ENCODE peak calls at places on chromosome 1, in four cellular contexts. One of them, this sample, is unnamed.

GRCh38 chr1:156766288-156767100 is 841 bp upstream of the PRCC start:
- DNase-seq in fibroblast of the aortic adventitia: no peak
- DNase-seq in left cardiac atrium: no peak
- DNase-seq in WTC11: no peak
- DNase-seq in this sample: peak

GRCh38 chr1:155277070-155277895 is at the start of gene HCN3:
- DNase-seq in fibroblast of the aortic adventitia: peak
- DNase-seq in left cardiac atrium: peak
- DNase-seq in WTC11: peak
- DNase-seq in this sample: peak

GRCh38 chr1:20491178-20491577 is 5.2 kb upstream of the CAMK2N1 start:
- DNase-seq in fibroblast of the aortic adventitia: no peak
- DNase-seq in left cardiac atrium: no peak
- DNase-seq in WTC11: no peak
- DNase-seq in this sample: no peak

GRCh38 chr1:212234431-212235298 is 50.5 kb upstream of the PPP2R5A start:
- DNase-seq in fibroblast of the aortic adventitia: peak
- DNase-seq in left cardiac atrium: peak
- DNase-seq in WTC11: no peak
- DNase-seq in this sample: no peak

GRCh38 chr1:245986404-245987221 is 520.5 kb downstream of the SMYD3 start:
- DNase-seq in fibroblast of the aortic adventitia: peak
- DNase-seq in left cardiac atrium: no peak
- DNase-seq in WTC11: no peak
- DNase-seq in this sample: no peak

GRCh38 chr1:206864939-206865671 is at the start of gene IL20:
- DNase-seq in fibroblast of the aortic adventitia: peak
- DNase-seq in left cardiac atrium: peak
- DNase-seq in WTC11: peak
- DNase-seq in this sample: peak

GRCh38 chr1:77085109-77085508 is 134.1 kb downstream of the PIGK start:
- DNase-seq in fibroblast of the aortic adventitia: no peak
- DNase-seq in left cardiac atrium: no peak
- DNase-seq in WTC11: no peak
- DNase-seq in this sample: no peak

GRCh38 chr1:116847688-116848531 is 61.8 kb upstream of the PTGFRN start:
- DNase-seq in fibroblast of the aortic adventitia: peak
- DNase-seq in left cardiac atrium: peak
- DNase-seq in WTC11: no peak
- DNase-seq in this sample: no peak

GRCh38 chr1:199273837-199274379 is 635.1 kb downstream of the PTPRC start:
- DNase-seq in fibroblast of the aortic adventitia: peak
- DNase-seq in left cardiac atrium: no peak
- DNase-seq in WTC11: no peak
- DNase-seq in this sample: peak

GRCh38 chr1:150621497-150622113 is 7.8 kb downstream of the ENSA start:
- DNase-seq in fibroblast of the aortic adventitia: peak
- DNase-seq in left cardiac atrium: peak
- DNase-seq in WTC11: peak
- DNase-seq in this sample: peak

GRCh38 chr1:231951399-231951798 is 324.8 kb downstream of the DISC1 start:
- DNase-seq in fibroblast of the aortic adventitia: peak
- DNase-seq in left cardiac atrium: no peak
- DNase-seq in WTC11: no peak
- DNase-seq in this sample: no peak

GRCh38 chr1:161021168-161021958 is 411 bp upstream of the F11R start:
- DNase-seq in fibroblast of the aortic adventitia: no peak
- DNase-seq in left cardiac atrium: peak
- DNase-seq in WTC11: peak
- DNase-seq in this sample: peak

GRCh38 chr1:1170215-1170890 is 3.3 kb upstream of the TTLL10 start:
- DNase-seq in fibroblast of the aortic adventitia: no peak
- DNase-seq in left cardiac atrium: no peak
- DNase-seq in WTC11: peak
- DNase-seq in this sample: no peak

GRCh38 chr1:101959456-101959855 is 37.3 kb downstream of the OLFM3 start:
- DNase-seq in fibroblast of the aortic adventitia: no peak
- DNase-seq in left cardiac atrium: no peak
- DNase-seq in WTC11: no peak
- DNase-seq in this sample: no peak

GRCh38 chr1:63073530-63074306 is 248.6 kb upstream of the FOXD3 start:
- DNase-seq in fibroblast of the aortic adventitia: no peak
- DNase-seq in left cardiac atrium: no peak
- DNase-seq in WTC11: peak
- DNase-seq in this sample: no peak

GRCh38 chr1:3034728-3035610 is 13.7 kb downstream of the ACTRT2 start:
- DNase-seq in fibroblast of the aortic adventitia: no peak
- DNase-seq in left cardiac atrium: peak
- DNase-seq in WTC11: no peak
- DNase-seq in this sample: no peak

GRCh38 chr1:115642168-115643072 is 650 bp downstream of the VANGL1 start:
- DNase-seq in fibroblast of the aortic adventitia: peak
- DNase-seq in left cardiac atrium: peak
- DNase-seq in WTC11: peak
- DNase-seq in this sample: peak

GRCh38 chr1:199194862-199195261 is 556.0 kb downstream of the PTPRC start:
- DNase-seq in fibroblast of the aortic adventitia: no peak
- DNase-seq in left cardiac atrium: no peak
- DNase-seq in WTC11: no peak
- DNase-seq in this sample: no peak

GRCh38 chr1:18513995-18514394 is 33.3 kb downstream of the KLHDC7A start:
- DNase-seq in fibroblast of the aortic adventitia: no peak
- DNase-seq in left cardiac atrium: no peak
- DNase-seq in WTC11: no peak
- DNase-seq in this sample: no peak

GRCh38 chr1:237071641-237072420 is 29.8 kb downstream of the RYR2 start:
- DNase-seq in fibroblast of the aortic adventitia: no peak
- DNase-seq in left cardiac atrium: no peak
- DNase-seq in WTC11: no peak
- DNase-seq in this sample: no peak

GRCh38 chr1:199701731-199702130 is 325.8 kb upstream of the NR5A2 start:
- DNase-seq in fibroblast of the aortic adventitia: peak
- DNase-seq in left cardiac atrium: no peak
- DNase-seq in WTC11: no peak
- DNase-seq in this sample: no peak

GRCh38 chr1:17287377-17287776 is 20.6 kb upstream of the PADI4 start:
- DNase-seq in fibroblast of the aortic adventitia: peak
- DNase-seq in left cardiac atrium: no peak
- DNase-seq in WTC11: no peak
- DNase-seq in this sample: no peak

GRCh38 chr1:6686294-6686693 is 15.3 kb downstream of the DNAJC11 start:
- DNase-seq in fibroblast of the aortic adventitia: peak
- DNase-seq in left cardiac atrium: peak
- DNase-seq in WTC11: no peak
- DNase-seq in this sample: no peak

GRCh38 chr1:111499026-111499790 is 4.2 kb downstream of the ADORA3 start:
- DNase-seq in fibroblast of the aortic adventitia: no peak
- DNase-seq in left cardiac atrium: no peak
- DNase-seq in WTC11: no peak
- DNase-seq in this sample: no peak

GRCh38 chr1:226403522-226404034 is 4.3 kb downstream of the PARP1 start:
- DNase-seq in fibroblast of the aortic adventitia: no peak
- DNase-seq in left cardiac atrium: no peak
- DNase-seq in WTC11: peak
- DNase-seq in this sample: peak

GRCh38 chr1:18145851-18146618 is 38.4 kb downstream of the IGSF21 start:
- DNase-seq in fibroblast of the aortic adventitia: no peak
- DNase-seq in left cardiac atrium: no peak
- DNase-seq in WTC11: no peak
- DNase-seq in this sample: no peak

GRCh38 chr1:42753070-42753469 is 13.0 kb upstream of the CLDN19 start:
- DNase-seq in fibroblast of the aortic adventitia: peak
- DNase-seq in left cardiac atrium: no peak
- DNase-seq in WTC11: no peak
- DNase-seq in this sample: no peak

GRCh38 chr1:36092798-36093185 is 4.1 kb downstream of the ADPRS start:
- DNase-seq in fibroblast of the aortic adventitia: no peak
- DNase-seq in left cardiac atrium: no peak
- DNase-seq in WTC11: no peak
- DNase-seq in this sample: no peak

GRCh38 chr1:19758227-19758830 is 41.4 kb downstream of the TMCO4 start:
- DNase-seq in fibroblast of the aortic adventitia: peak
- DNase-seq in left cardiac atrium: no peak
- DNase-seq in WTC11: no peak
- DNase-seq in this sample: peak

GRCh38 chr1:44650159-44650831 is 24.0 kb downstream of the TMEM53 start:
- DNase-seq in fibroblast of the aortic adventitia: no peak
- DNase-seq in left cardiac atrium: no peak
- DNase-seq in WTC11: peak
- DNase-seq in this sample: peak

GRCh38 chr1:226986496-226987178 is 46.5 kb downstream of the COQ8A start:
- DNase-seq in fibroblast of the aortic adventitia: no peak
- DNase-seq in left cardiac atrium: no peak
- DNase-seq in WTC11: no peak
- DNase-seq in this sample: no peak

GRCh38 chr1:2255420-2256369 is 27.6 kb downstream of the SKI start:
- DNase-seq in fibroblast of the aortic adventitia: peak
- DNase-seq in left cardiac atrium: no peak
- DNase-seq in WTC11: no peak
- DNase-seq in this sample: no peak

GRCh38 chr1:58255192-58255591 is 291.3 kb downstream of the OMA1 start:
- DNase-seq in fibroblast of the aortic adventitia: no peak
- DNase-seq in left cardiac atrium: no peak
- DNase-seq in WTC11: no peak
- DNase-seq in this sample: no peak

GRCh38 chr1:61270107-61270506 is 187.7 kb downstream of the NFIA start:
- DNase-seq in fibroblast of the aortic adventitia: no peak
- DNase-seq in left cardiac atrium: no peak
- DNase-seq in WTC11: no peak
- DNase-seq in this sample: no peak

GRCh38 chr1:6024376-6024775 is 21.3 kb upstream of the KCNAB2 start:
- DNase-seq in fibroblast of the aortic adventitia: no peak
- DNase-seq in left cardiac atrium: no peak
- DNase-seq in WTC11: no peak
- DNase-seq in this sample: no peak

GRCh38 chr1:107617921-107618320 is 347.1 kb downstream of the VAV3 start:
- DNase-seq in fibroblast of the aortic adventitia: no peak
- DNase-seq in left cardiac atrium: no peak
- DNase-seq in WTC11: peak
- DNase-seq in this sample: no peak

GRCh38 chr1:235078927-235079381 is 49.7 kb downstream of the TOMM20 start:
- DNase-seq in fibroblast of the aortic adventitia: peak
- DNase-seq in left cardiac atrium: no peak
- DNase-seq in WTC11: no peak
- DNase-seq in this sample: peak

GRCh38 chr1:89604414-89604735 is 28.5 kb upstream of the LRRC8C start:
- DNase-seq in fibroblast of the aortic adventitia: no peak
- DNase-seq in left cardiac atrium: no peak
- DNase-seq in WTC11: no peak
- DNase-seq in this sample: no peak

GRCh38 chr1:69710484-69710883 is 142.8 kb downstream of the LRRC7 start:
- DNase-seq in fibroblast of the aortic adventitia: no peak
- DNase-seq in left cardiac atrium: no peak
- DNase-seq in WTC11: no peak
- DNase-seq in this sample: no peak

This sample was measured in WERI-Rb-1.